ENCODE peak calls at places on chromosomes 5 and 9, in nine cellular contexts. A is GM10248; Z is CD8-positive, alpha-beta T cell; E is psoas muscle; H is osteoblast; V is coronary artery; T is MM.1S; F is AG10803; X is tibial nerve. N is an unnamed sample.

GRCh38 chr9:111944467-111944866 is 47.9 kb downstream of the UGCG start:
- DNase-seq in A (no peak), Z (no peak), E (no peak), H (peak), V (no peak), T (no peak), F (peak), X (no peak), N (no peak)

GRCh38 chr9:130336027-130336595 is 70.6 kb downstream of the HMCN2 start:
- DNase-seq in A (no peak), Z (no peak), E (no peak), H (no peak), V (no peak), T (no peak), F (peak), X (no peak), N (no peak)

GRCh38 chr5:16934669-16935068 is 1.4 kb downstream of the MYO10 start:
- DNase-seq in A (no peak), Z (no peak), E (no peak), H (peak), V (no peak), T (no peak), F (no peak), X (no peak), N (no peak)

GRCh38 chr9:79565245-79565644 is 6.5 kb upstream of the TLE4 start:
- DNase-seq in A (no peak), Z (no peak), E (no peak), H (no peak), V (no peak), T (peak), F (no peak), X (no peak), N (peak)

GRCh38 chr9:122058707-122059106 is 34.4 kb downstream of the TTLL11 start:
- DNase-seq in A (no peak), Z (no peak), E (no peak), H (no peak), V (no peak), T (no peak), F (no peak), X (no peak), N (no peak)

GRCh38 chr9:137851516-137852217 is 25.9 kb upstream of the CACNA1B start:
- DNase-seq in A (no peak), Z (no peak), E (no peak), H (peak), V (no peak), T (no peak), F (no peak), X (no peak), N (no peak)

GRCh38 chr9:37104183-37104889 is 16.0 kb upstream of the ZCCHC7 start:
- DNase-seq in A (no peak), Z (no peak), E (no peak), H (peak), V (no peak), T (peak), F (peak), X (no peak), N (no peak)

GRCh38 chr5:87722286-87722685 is 309.6 kb upstream of the CCNH start:
- DNase-seq in A (no peak), Z (no peak), E (no peak), H (peak), V (no peak), T (no peak), F (no peak), X (no peak), N (no peak)

GRCh38 chr9:76394023-76394895 is at the start of gene RFK:
- DNase-seq in A (peak), Z (peak), E (peak), H (peak), V (peak), T (peak), F (peak), X (peak), N (peak)

GRCh38 chr9:94096819-94097577 is 12.7 kb downstream of the PTPDC1 start:
- DNase-seq in A (no peak), Z (no peak), E (no peak), H (no peak), V (no peak), T (no peak), F (no peak), X (no peak), N (no peak)

GRCh38 chr5:36529142-36529541 is 77.3 kb upstream of the SLC1A3 start:
- DNase-seq in A (no peak), Z (no peak), E (no peak), H (no peak), V (no peak), T (no peak), F (no peak), X (no peak), N (no peak)

GRCh38 chr9:108621991-108622390 is 233.8 kb downstream of the ACTL7B start:
- DNase-seq in A (no peak), Z (no peak), E (no peak), H (no peak), V (no peak), T (no peak), F (no peak), X (no peak), N (no peak)

GRCh38 chr5:95725937-95726810 is 5.0 kb upstream of the RHOBTB3 start:
- DNase-seq in A (peak), Z (no peak), E (no peak), H (no peak), V (no peak), T (peak), F (peak), X (no peak), N (peak)

GRCh38 chr9:133252301-133252776 is 22.7 kb downstream of the ABO start:
- DNase-seq in A (peak), Z (no peak), E (no peak), H (peak), V (no peak), T (no peak), F (no peak), X (no peak), N (no peak)

GRCh38 chr5:109740329-109740728 is 50.6 kb downstream of the MAN2A1 start:
- DNase-seq in A (peak), Z (no peak), E (no peak), H (no peak), V (no peak), T (peak), F (no peak), X (no peak), N (peak)

GRCh38 chr9:135373151-135373685 is 106.4 kb upstream of the PPP1R26 start:
- DNase-seq in A (no peak), Z (no peak), E (no peak), H (no peak), V (no peak), T (no peak), F (no peak), X (no peak), N (no peak)

GRCh38 chr5:124596595-124597388 is 149.6 kb downstream of the ZNF608 start:
- DNase-seq in A (no peak), Z (no peak), E (no peak), H (peak), V (no peak), T (no peak), F (peak), X (no peak), N (no peak)

GRCh38 chr5:95081500-95082355 is 203.2 kb downstream of the MCTP1 start:
- DNase-seq in A (peak), Z (no peak), E (no peak), H (peak), V (no peak), T (peak), F (peak), X (peak), N (peak)

GRCh38 chr9:93364734-93365426 is 86.6 kb upstream of the FAM120A start:
- DNase-seq in A (no peak), Z (no peak), E (no peak), H (no peak), V (no peak), T (no peak), F (no peak), X (no peak), N (no peak)

GRCh38 chr9:123373941-123374340 is 17.9 kb downstream of the CRB2 start:
- DNase-seq in A (no peak), Z (no peak), E (no peak), H (peak), V (no peak), T (no peak), F (no peak), X (no peak), N (peak)

GRCh38 chr5:135979510-135979909 is 24.7 kb upstream of the LECT2 start:
- DNase-seq in A (no peak), Z (no peak), E (no peak), H (no peak), V (no peak), T (no peak), F (peak), X (no peak), N (no peak)

GRCh38 chr9:91536211-91536691 is 112.6 kb upstream of the NFIL3 start:
- DNase-seq in A (no peak), Z (no peak), E (no peak), H (peak), V (no peak), T (no peak), F (peak), X (no peak), N (no peak)

GRCh38 chr9:100911273-100911672 is 117.3 kb upstream of the PLPPR1 start:
- DNase-seq in A (no peak), Z (no peak), E (no peak), H (no peak), V (no peak), T (no peak), F (no peak), X (no peak), N (no peak)

GRCh38 chr9:642014-642413 is 199.5 kb upstream of the DMRT1 start:
- DNase-seq in A (no peak), Z (no peak), E (no peak), H (no peak), V (no peak), T (no peak), F (no peak), X (no peak), N (no peak)

GRCh38 chr5:124889522-124889828 is 143.0 kb upstream of the ZNF608 start:
- DNase-seq in A (no peak), Z (no peak), E (no peak), H (peak), V (no peak), T (no peak), F (no peak), X (no peak), N (no peak)

GRCh38 chr5:523658-524441 is 399 bp downstream of the SLC9A3 start:
- DNase-seq in A (no peak), Z (no peak), E (no peak), H (peak), V (no peak), T (no peak), F (no peak), X (no peak), N (no peak)

GRCh38 chr9:114164191-114164794 is 9.0 kb downstream of the COL27A1 start:
- DNase-seq in A (no peak), Z (no peak), E (no peak), H (no peak), V (no peak), T (no peak), F (no peak), X (no peak), N (no peak)

GRCh38 chr5:23405316-23406068 is 101.9 kb upstream of the PRDM9 start:
- DNase-seq in A (no peak), Z (no peak), E (no peak), H (no peak), V (no peak), T (no peak), F (no peak), X (no peak), N (no peak)
- TF ChIP-seq CTCF in A (no peak), Z (no peak), E (no peak), H (no peak), V (no peak), T (no peak), F (no peak), X (no peak), N (no peak)

DNA sequence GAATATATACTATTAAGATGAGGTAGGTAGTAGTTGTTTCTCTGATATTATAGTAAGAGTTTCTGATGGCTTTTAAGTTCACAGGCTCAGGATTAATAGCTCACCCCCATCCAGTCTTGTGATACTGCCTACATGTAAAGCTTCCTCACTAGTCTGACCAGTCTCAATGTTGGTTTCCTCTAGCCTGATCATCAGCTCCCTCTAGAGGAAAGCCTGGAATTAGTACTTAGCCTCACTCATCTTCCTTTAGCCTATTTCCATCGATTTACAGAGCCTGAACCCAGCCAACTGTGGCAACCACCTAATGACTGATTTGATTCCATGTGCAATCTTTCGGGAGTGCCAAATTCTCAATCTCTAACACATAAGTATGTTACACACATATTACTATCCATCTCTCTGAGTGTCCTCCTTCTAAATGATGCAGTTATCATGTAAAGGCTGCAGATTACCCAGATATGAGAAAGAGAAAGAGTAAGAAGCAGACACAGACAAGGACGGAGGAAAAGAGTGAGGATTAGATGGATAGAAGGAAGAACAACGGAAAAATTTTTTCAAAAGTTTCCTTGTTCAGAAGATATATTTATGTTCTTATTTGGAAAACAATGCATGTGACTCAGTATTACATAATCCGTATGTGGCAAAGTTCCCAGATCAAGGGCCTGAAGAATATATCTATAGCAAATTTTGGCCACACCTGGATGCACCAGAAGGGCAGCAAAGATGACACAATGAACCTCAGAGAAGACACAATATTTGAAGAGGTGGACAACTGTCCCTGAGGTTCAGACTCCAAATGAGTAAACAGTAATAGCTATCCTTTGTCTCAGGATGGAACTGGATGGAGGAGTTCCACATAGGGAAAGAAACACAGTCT is 333.7 kb downstream of the ELAVL2 start:
- DNase-seq in A (peak), Z (no peak), E (no peak), H (no peak), V (no peak), T (peak), F (peak), X (no peak), N (peak)
- TF ChIP-seq CTCF in A (peak), Z (no peak), E (peak), H (peak), V (no peak), T (peak), F (peak), X (peak), N (peak)

DNA sequence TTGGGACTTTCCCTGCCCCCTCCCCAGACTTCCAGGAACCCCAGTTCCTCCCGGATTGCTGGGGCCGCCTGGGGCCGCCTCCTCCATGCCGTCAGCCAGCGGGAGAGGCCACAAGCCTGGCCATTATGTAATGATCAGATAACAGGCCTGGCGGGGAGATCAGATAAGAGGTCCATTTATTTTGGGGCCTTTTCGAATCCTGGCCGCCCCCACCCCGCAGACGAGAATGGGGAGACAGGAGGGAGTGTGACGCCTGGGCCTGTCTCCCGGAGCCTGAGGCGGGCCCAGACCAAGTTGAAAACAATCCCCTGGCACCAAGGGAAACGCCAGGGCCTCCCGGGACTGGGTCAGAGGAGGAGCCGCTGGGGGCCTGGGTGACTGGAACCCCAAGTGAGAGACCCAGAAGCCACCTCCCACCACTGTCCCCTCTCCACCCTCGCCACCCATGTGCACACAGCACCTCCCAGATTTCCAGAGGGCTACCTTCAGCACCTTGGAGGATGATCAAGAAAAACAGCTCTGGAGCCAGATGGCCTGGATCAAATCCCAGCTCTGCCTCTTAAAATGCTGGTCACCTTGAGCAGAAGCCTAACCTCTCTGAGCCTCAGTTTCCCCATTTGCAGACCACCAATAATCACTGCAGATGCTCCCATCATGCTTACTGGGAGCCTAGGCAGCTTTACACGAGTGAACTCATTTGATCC is 7.9 kb downstream of the ENG start:
- DNase-seq in A (no peak), Z (no peak), E (peak), H (peak), V (peak), T (no peak), F (no peak), X (no peak), N (no peak)
- TF ChIP-seq CTCF in A (no peak), Z (no peak), E (no peak), H (no peak), V (no peak), T (no peak), F (no peak), X (no peak), N (no peak)

GRCh38 chr5:129698661-129699060 is 49.2 kb upstream of the MINAR2 start:
- DNase-seq in A (no peak), Z (no peak), E (no peak), H (no peak), V (no peak), T (no peak), F (no peak), X (no peak), N (no peak)
- TF ChIP-seq CTCF in A (no peak), Z (no peak), E (no peak), H (peak), V (no peak), T (peak), F (no peak), X (no peak), N (no peak)

DNA sequence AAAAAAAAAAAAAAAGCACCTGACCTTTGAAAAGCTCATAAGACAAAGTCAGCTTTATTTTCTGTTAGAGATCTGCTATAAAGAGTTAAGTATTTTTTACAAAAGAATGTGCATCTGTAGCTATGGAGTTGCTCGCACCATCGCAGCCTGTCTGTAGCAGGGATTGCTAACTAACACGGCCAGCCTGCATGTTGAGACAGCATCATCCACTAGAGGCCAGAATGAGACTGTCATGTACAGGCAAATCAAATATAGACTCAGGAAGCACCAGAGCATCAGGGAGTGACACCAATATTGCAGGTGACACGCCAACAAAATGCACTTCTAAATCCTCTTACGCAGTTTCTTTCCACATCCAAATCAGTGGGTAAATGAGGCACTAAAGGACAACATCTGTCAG is 136.3 kb upstream of the RASEF start:
- DNase-seq in A (no peak), Z (no peak), E (no peak), H (peak), V (no peak), T (peak), F (peak), X (peak), N (no peak)
- TF ChIP-seq CTCF in A (no peak), Z (no peak), E (peak), H (peak), V (peak), T (peak), F (peak), X (peak), N (no peak)

DNA sequence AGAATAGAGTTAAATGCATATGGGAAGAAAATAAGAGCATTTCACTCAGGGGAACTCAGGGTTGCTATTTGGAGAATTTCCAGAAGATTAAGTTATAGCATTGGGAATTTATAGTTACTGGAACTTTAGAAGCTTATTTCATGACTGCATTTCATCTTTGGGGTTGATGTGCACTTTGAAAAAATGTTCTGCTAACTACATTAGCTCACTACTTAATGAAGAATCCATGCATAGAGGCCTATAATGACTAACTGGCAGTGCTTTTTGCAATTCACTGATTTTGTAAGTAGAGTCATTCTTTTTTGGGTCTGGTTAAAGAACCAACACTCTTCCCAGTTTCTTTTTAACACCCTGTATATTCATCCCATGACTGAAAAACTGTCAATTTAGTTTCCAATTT is 566.8 kb upstream of the TUSC1 start:
- DNase-seq in A (no peak), Z (no peak), E (no peak), H (no peak), V (no peak), T (no peak), F (no peak), X (no peak), N (no peak)
- TF ChIP-seq CTCF in A (no peak), Z (no peak), E (no peak), H (no peak), V (no peak), T (no peak), F (no peak), X (no peak), N (no peak)

GRCh38 chr5:113660848-113661247 is 147.4 kb downstream of the YTHDC2 start:
- DNase-seq in A (no peak), Z (no peak), E (no peak), H (no peak), V (no peak), T (no peak), F (no peak), X (no peak), N (no peak)

GRCh38 chr5:113663879-113664278 is 150.4 kb downstream of the YTHDC2 start:
- DNase-seq in A (peak), Z (no peak), E (no peak), H (no peak), V (no peak), T (peak), F (peak), X (peak), N (peak)
- TF ChIP-seq CTCF in A (peak), Z (no peak), E (no peak), H (no peak), V (no peak), T (peak), F (peak), X (no peak), N (peak)